ENCODE peak calls at places on chromosome 15, in nine cellular contexts. T, I, V, L, W, H, X, J and R are unnamed samples.

GRCh38 chr15:99435138-99435695 is 130.6 kb upstream of the MEF2A start:
- DNase-seq in H (no peak), X (no peak), I (peak), J (no peak), W (no peak), L (peak), V (no peak), T (no peak), R (peak)

GRCh38 chr15:90530250-90531051 is 728 bp downstream of the CRTC3 start:
- DNase-seq in H (peak), T (no peak), X (peak), J (peak), I (peak), L (no peak), V (peak), W (no peak), R (peak)

GRCh38 chr15:33988384-33988783 is 20.1 kb downstream of the CHRM5 start:
- DNase-seq in I (no peak), X (no peak), J (no peak), V (no peak), W (no peak), H (no peak), L (no peak), T (no peak), R (no peak)

GRCh38 chr15:36363335-36363734 is 216.1 kb upstream of the CDIN1 start:
- DNase-seq in V (no peak), I (no peak), H (no peak), J (no peak), W (no peak), X (no peak), L (no peak), T (no peak), R (no peak)

GRCh38 chr15:90264649-90265048 is 823 bp upstream of the NGRN start:
- DNase-seq in V (no peak), H (no peak), T (no peak), W (no peak), X (no peak), J (no peak), I (no peak), L (no peak), R (no peak)

GRCh38 chr15:88617031-88617722 is 4.0 kb upstream of the AEN start:
- DNase-seq in L (no peak), W (no peak), J (no peak), T (no peak), X (no peak), V (no peak), H (no peak), I (no peak), R (no peak)

GRCh38 chr15:68699881-68700394 is 120.8 kb downstream of the ANP32A start:
- DNase-seq in H (peak), J (no peak), V (no peak), I (no peak), W (no peak), L (no peak), T (no peak), X (no peak), R (no peak)

GRCh38 chr15:64552281-64552948 is 92.0 kb downstream of the ZNF609 start:
- DNase-seq in L (no peak), J (no peak), V (no peak), X (no peak), H (no peak), T (no peak), W (no peak), I (no peak), R (no peak)

GRCh38 chr15:81256916-81257315 is 60.2 kb downstream of the IL16 start:
- DNase-seq in J (no peak), I (no peak), T (peak), W (no peak), H (no peak), X (no peak), V (no peak), L (no peak), R (no peak)

GRCh38 chr15:78638658-78639314 is 2.2 kb downstream of the CHRNB4 start:
- DNase-seq in L (peak), W (no peak), X (peak), V (peak), H (peak), I (peak), J (peak), T (no peak), R (no peak)

GRCh38 chr15:39021341-39021740 is 456.7 kb upstream of the RASGRP1 start:
- DNase-seq in W (no peak), J (no peak), H (no peak), X (no peak), L (no peak), I (no peak), V (no peak), T (no peak), R (no peak)

GRCh38 chr15:96093063-96093462 is 237.4 kb upstream of the NR2F2 start:
- DNase-seq in J (no peak), L (no peak), V (no peak), I (no peak), W (no peak), T (no peak), X (no peak), H (no peak), R (no peak)

GRCh38 chr15:93771429-93772020 is 459.8 kb upstream of the MCTP2 start:
- DNase-seq in I (no peak), W (no peak), L (no peak), J (no peak), V (no peak), H (no peak), X (no peak), T (no peak), R (no peak)

GRCh38 chr15:52799145-52799811 is 9.1 kb upstream of the ONECUT1 start:
- DNase-seq in J (no peak), W (no peak), I (no peak), V (no peak), H (no peak), L (no peak), T (no peak), X (no peak), R (no peak)

GRCh38 chr15:80325206-80325605 is 73.2 kb upstream of the CTXND1 start:
- DNase-seq in J (no peak), I (no peak), L (no peak), H (no peak), W (no peak), X (no peak), T (no peak), V (no peak), R (no peak)